ENCODE peak calls at places on chromosomes 11 and 22, in seven cellular contexts. One of them, this sample, is unnamed.

GRCh38 chr22:44203203-44203602 is 22.5 kb downstream of the PARVG start:
- DNase-seq in NCI-H1092 treated with DMSO at 0.1 percent for 48 hours: no peak
- DNase-seq in GM04504: no peak
- DNase-seq in NCI-H146: no peak
- DNase-seq in smooth muscle cell of the brain vasculature: no peak
- DNase-seq in kidney tubule cell: no peak
- DNase-seq in 8988T: no peak
- DNase-seq in this sample: no peak

GRCh38 chr22:19608114-19608494 is 83.9 kb upstream of the CLDN5 start:
- DNase-seq in NCI-H1092 treated with DMSO at 0.1 percent for 48 hours: no peak
- DNase-seq in GM04504: no peak
- DNase-seq in NCI-H146: no peak
- DNase-seq in smooth muscle cell of the brain vasculature: no peak
- DNase-seq in kidney tubule cell: no peak
- DNase-seq in 8988T: no peak
- DNase-seq in this sample: no peak

GRCh38 chr11:68927280-68928107 is 23.8 kb downstream of the IGHMBP2 start:
- DNase-seq in NCI-H1092 treated with DMSO at 0.1 percent for 48 hours: no peak
- DNase-seq in GM04504: no peak
- DNase-seq in NCI-H146: no peak
- DNase-seq in smooth muscle cell of the brain vasculature: no peak
- DNase-seq in kidney tubule cell: no peak
- DNase-seq in 8988T: no peak
- DNase-seq in this sample: no peak

GRCh38 chr11:10263929-10264328 is 30.1 kb downstream of the SBF2 start:
- DNase-seq in NCI-H1092 treated with DMSO at 0.1 percent for 48 hours: no peak
- DNase-seq in GM04504: peak
- DNase-seq in NCI-H146: no peak
- DNase-seq in smooth muscle cell of the brain vasculature: no peak
- DNase-seq in kidney tubule cell: peak
- DNase-seq in 8988T: no peak
- DNase-seq in this sample: no peak

GRCh38 chr22:37328017-37328416 is 45.7 kb downstream of the CYTH4 start:
- DNase-seq in NCI-H1092 treated with DMSO at 0.1 percent for 48 hours: no peak
- DNase-seq in GM04504: peak
- DNase-seq in NCI-H146: no peak
- DNase-seq in smooth muscle cell of the brain vasculature: no peak
- DNase-seq in kidney tubule cell: peak
- DNase-seq in 8988T: peak
- DNase-seq in this sample: no peak

GRCh38 chr11:128503231-128503991 is 83.9 kb downstream of the ETS1 start:
- DNase-seq in NCI-H1092 treated with DMSO at 0.1 percent for 48 hours: no peak
- DNase-seq in GM04504: peak
- DNase-seq in NCI-H146: no peak
- DNase-seq in smooth muscle cell of the brain vasculature: no peak
- DNase-seq in kidney tubule cell: peak
- DNase-seq in 8988T: no peak
- DNase-seq in this sample: no peak

GRCh38 chr11:15374418-15374817 is 259.7 kb downstream of the INSC start:
- DNase-seq in NCI-H1092 treated with DMSO at 0.1 percent for 48 hours: no peak
- DNase-seq in GM04504: no peak
- DNase-seq in NCI-H146: no peak
- DNase-seq in smooth muscle cell of the brain vasculature: no peak
- DNase-seq in kidney tubule cell: peak
- DNase-seq in 8988T: no peak
- DNase-seq in this sample: no peak

GRCh38 chr22:27941143-27941542 is 22.1 kb upstream of the PITPNB start:
- DNase-seq in NCI-H1092 treated with DMSO at 0.1 percent for 48 hours: no peak
- DNase-seq in GM04504: no peak
- DNase-seq in NCI-H146: no peak
- DNase-seq in smooth muscle cell of the brain vasculature: no peak
- DNase-seq in kidney tubule cell: no peak
- DNase-seq in 8988T: no peak
- DNase-seq in this sample: no peak

GRCh38 chr11:60872952-60873524 is 5.7 kb downstream of the ZP1 start:
- DNase-seq in NCI-H1092 treated with DMSO at 0.1 percent for 48 hours: no peak
- DNase-seq in GM04504: peak
- DNase-seq in NCI-H146: no peak
- DNase-seq in smooth muscle cell of the brain vasculature: peak
- DNase-seq in kidney tubule cell: peak
- DNase-seq in 8988T: no peak
- DNase-seq in this sample: no peak

GRCh38 chr22:19069451-19069850 is 52.8 kb downstream of the DGCR2 start:
- DNase-seq in NCI-H1092 treated with DMSO at 0.1 percent for 48 hours: no peak
- DNase-seq in GM04504: no peak
- DNase-seq in NCI-H146: no peak
- DNase-seq in smooth muscle cell of the brain vasculature: no peak
- DNase-seq in kidney tubule cell: no peak
- DNase-seq in 8988T: no peak
- DNase-seq in this sample: no peak

GRCh38 chr11:2652857-2653643 is 46.7 kb downstream of the KCNQ1OT1 start:
- DNase-seq in NCI-H1092 treated with DMSO at 0.1 percent for 48 hours: no peak
- DNase-seq in GM04504: no peak
- DNase-seq in NCI-H146: no peak
- DNase-seq in smooth muscle cell of the brain vasculature: no peak
- DNase-seq in kidney tubule cell: no peak
- DNase-seq in 8988T: no peak
- DNase-seq in this sample: no peak

GRCh38 chr22:46004105-46004866 is 27.3 kb upstream of the WNT7B start:
- DNase-seq in NCI-H1092 treated with DMSO at 0.1 percent for 48 hours: no peak
- DNase-seq in GM04504: no peak
- DNase-seq in NCI-H146: no peak
- DNase-seq in smooth muscle cell of the brain vasculature: no peak
- DNase-seq in kidney tubule cell: no peak
- DNase-seq in 8988T: no peak
- DNase-seq in this sample: no peak

GRCh38 chr11:7936615-7937014 is 4.9 kb downstream of the OR10A3 start:
- DNase-seq in NCI-H1092 treated with DMSO at 0.1 percent for 48 hours: no peak
- DNase-seq in GM04504: no peak
- DNase-seq in NCI-H146: no peak
- DNase-seq in smooth muscle cell of the brain vasculature: no peak
- DNase-seq in kidney tubule cell: peak
- DNase-seq in 8988T: no peak
- DNase-seq in this sample: no peak

GRCh38 chr22:33300165-33300564 is 242.0 kb upstream of the SYN3 start:
- DNase-seq in NCI-H1092 treated with DMSO at 0.1 percent for 48 hours: peak
- DNase-seq in GM04504: no peak
- DNase-seq in NCI-H146: peak
- DNase-seq in smooth muscle cell of the brain vasculature: no peak
- DNase-seq in kidney tubule cell: peak
- DNase-seq in 8988T: no peak
- DNase-seq in this sample: no peak

GRCh38 chr11:7089328-7090251 is 792 bp downstream of the RBMXL2 start:
- DNase-seq in NCI-H1092 treated with DMSO at 0.1 percent for 48 hours: no peak
- DNase-seq in GM04504: no peak
- DNase-seq in NCI-H146: no peak
- DNase-seq in smooth muscle cell of the brain vasculature: no peak
- DNase-seq in kidney tubule cell: no peak
- DNase-seq in 8988T: no peak
- DNase-seq in this sample: no peak

GRCh38 chr11:92311616-92312449 is 87.2 kb downstream of the FAT3 start:
- DNase-seq in NCI-H1092 treated with DMSO at 0.1 percent for 48 hours: no peak
- DNase-seq in GM04504: no peak
- DNase-seq in NCI-H146: no peak
- DNase-seq in smooth muscle cell of the brain vasculature: no peak
- DNase-seq in kidney tubule cell: no peak
- DNase-seq in 8988T: no peak
- DNase-seq in this sample: no peak

GRCh38 chr22:49462795-49463194 is 364.9 kb downstream of the BRD1 start:
- DNase-seq in NCI-H1092 treated with DMSO at 0.1 percent for 48 hours: no peak
- DNase-seq in GM04504: no peak
- DNase-seq in NCI-H146: no peak
- DNase-seq in smooth muscle cell of the brain vasculature: no peak
- DNase-seq in kidney tubule cell: no peak
- DNase-seq in 8988T: no peak
- DNase-seq in this sample: no peak

GRCh38 chr11:68009391-68010000 is 631 bp upstream of the ALDH3B1 start:
- DNase-seq in NCI-H1092 treated with DMSO at 0.1 percent for 48 hours: no peak
- DNase-seq in GM04504: no peak
- DNase-seq in NCI-H146: no peak
- DNase-seq in smooth muscle cell of the brain vasculature: no peak
- DNase-seq in kidney tubule cell: peak
- DNase-seq in 8988T: no peak
- DNase-seq in this sample: no peak

GRCh38 chr11:65087827-65088226 is 3.8 kb downstream of the ZFPL1 start:
- DNase-seq in NCI-H1092 treated with DMSO at 0.1 percent for 48 hours: no peak
- DNase-seq in GM04504: no peak
- DNase-seq in NCI-H146: no peak
- DNase-seq in smooth muscle cell of the brain vasculature: no peak
- DNase-seq in kidney tubule cell: no peak
- DNase-seq in 8988T: no peak
- DNase-seq in this sample: no peak

GRCh38 chr11:120554771-120555432 is 43.4 kb downstream of the GRIK4 start:
- DNase-seq in NCI-H1092 treated with DMSO at 0.1 percent for 48 hours: no peak
- DNase-seq in GM04504: no peak
- DNase-seq in NCI-H146: no peak
- DNase-seq in smooth muscle cell of the brain vasculature: no peak
- DNase-seq in kidney tubule cell: no peak
- DNase-seq in 8988T: no peak
- DNase-seq in this sample: no peak

GRCh38 chr11:64619811-64620285 is 28.8 kb downstream of the SLC22A12 start:
- DNase-seq in NCI-H1092 treated with DMSO at 0.1 percent for 48 hours: peak
- DNase-seq in GM04504: no peak
- DNase-seq in NCI-H146: no peak
- DNase-seq in smooth muscle cell of the brain vasculature: peak
- DNase-seq in kidney tubule cell: peak
- DNase-seq in 8988T: no peak
- DNase-seq in this sample: no peak

GRCh38 chr11:533586-534196 is 1.7 kb downstream of the HRAS start:
- DNase-seq in NCI-H1092 treated with DMSO at 0.1 percent for 48 hours: no peak
- DNase-seq in GM04504: no peak
- DNase-seq in NCI-H146: no peak
- DNase-seq in smooth muscle cell of the brain vasculature: no peak
- DNase-seq in kidney tubule cell: no peak
- DNase-seq in 8988T: no peak
- DNase-seq in this sample: no peak

GRCh38 chr22:38317995-38318715 is 922 bp upstream of the CSNK1E start:
- DNase-seq in NCI-H1092 treated with DMSO at 0.1 percent for 48 hours: no peak
- DNase-seq in GM04504: peak
- DNase-seq in NCI-H146: peak
- DNase-seq in smooth muscle cell of the brain vasculature: no peak
- DNase-seq in kidney tubule cell: peak
- DNase-seq in 8988T: peak
- DNase-seq in this sample: peak

GRCh38 chr22:24141586-24141985 is 39.7 kb upstream of the SUSD2 start:
- DNase-seq in NCI-H1092 treated with DMSO at 0.1 percent for 48 hours: no peak
- DNase-seq in GM04504: no peak
- DNase-seq in NCI-H146: no peak
- DNase-seq in smooth muscle cell of the brain vasculature: no peak
- DNase-seq in kidney tubule cell: peak
- DNase-seq in 8988T: no peak
- DNase-seq in this sample: no peak

GRCh38 chr11:96869207-96869606 is 479.4 kb downstream of the JRKL start:
- DNase-seq in NCI-H1092 treated with DMSO at 0.1 percent for 48 hours: no peak
- DNase-seq in GM04504: no peak
- DNase-seq in NCI-H146: no peak
- DNase-seq in smooth muscle cell of the brain vasculature: no peak
- DNase-seq in kidney tubule cell: no peak
- DNase-seq in 8988T: no peak
- DNase-seq in this sample: no peak

GRCh38 chr11:118437736-118438125 is 1.4 kb downstream of the KMT2A start:
- DNase-seq in NCI-H1092 treated with DMSO at 0.1 percent for 48 hours: peak
- DNase-seq in GM04504: no peak
- DNase-seq in NCI-H146: peak
- DNase-seq in smooth muscle cell of the brain vasculature: no peak
- DNase-seq in kidney tubule cell: peak
- DNase-seq in 8988T: no peak
- DNase-seq in this sample: peak

GRCh38 chr22:30857791-30858190 is 110.8 kb downstream of the MORC2 start:
- DNase-seq in NCI-H1092 treated with DMSO at 0.1 percent for 48 hours: no peak
- DNase-seq in GM04504: no peak
- DNase-seq in NCI-H146: no peak
- DNase-seq in smooth muscle cell of the brain vasculature: no peak
- DNase-seq in kidney tubule cell: no peak
- DNase-seq in 8988T: no peak
- DNase-seq in this sample: no peak

GRCh38 chr11:504053-504993 is 2.7 kb downstream of the RNH1 start:
- DNase-seq in NCI-H1092 treated with DMSO at 0.1 percent for 48 hours: no peak
- DNase-seq in GM04504: peak
- DNase-seq in NCI-H146: no peak
- DNase-seq in smooth muscle cell of the brain vasculature: no peak
- DNase-seq in kidney tubule cell: peak
- DNase-seq in 8988T: no peak
- DNase-seq in this sample: no peak

This sample was measured in HuH-7.5.